ENCODE peak calls at places on chromosomes 4 and X, in eight cellular contexts. G is hepatocyte, R is Panc1, U is GM10248, S is tibial nerve, N is IMR-90, C is progenitor cell of endocrine pancreas, V is dorsolateral prefrontal cortex. K is an unnamed sample.

GRCh38 chrX:50497067-50497466 is 26.4 kb upstream of the DGKK start:
- DNase-seq in G (no peak), R (no peak), U (no peak), S (no peak), N (no peak), C (no peak), V (no peak), K (no peak)

GRCh38 chr4:11505225-11505971 is 76.7 kb upstream of the HS3ST1 start:
- DNase-seq in G (peak; percentile 68), R (peak; percentile 59), U (no peak), S (no peak), N (no peak), C (no peak), V (no peak), K (no peak)

GRCh38 chrX:136847874-136848273 is 32.7 kb downstream of the RBMX start:
- DNase-seq in G (no peak), R (no peak), U (no peak), S (no peak), N (peak; percentile 73), C (no peak), V (no peak), K (no peak)

GRCh38 chrX:129721870-129722269 is 16.9 kb upstream of the XPNPEP2 start:
- DNase-seq in G (no peak), R (no peak), U (no peak), S (no peak), N (no peak), C (no peak), V (no peak), K (no peak)

GRCh38 chr4:152351080-152351479 is 184.8 kb downstream of the FBXW7 start:
- DNase-seq in G (no peak), R (no peak), U (no peak), S (no peak), N (no peak), C (no peak), V (no peak), K (no peak)

GRCh38 chr4:17010426-17011087 is 112.1 kb upstream of the LDB2 start:
- DNase-seq in G (no peak), R (no peak), U (no peak), S (no peak), N (no peak), C (no peak), V (no peak), K (no peak)

GRCh38 chr4:3674479-3674851 is 91.7 kb upstream of the ADRA2C start:
- DNase-seq in G (no peak), R (no peak), U (no peak), S (no peak), N (no peak), C (no peak), V (peak; percentile 22), K (no peak)

GRCh38 chr4:160351018-160351417 is 1248.1 kb downstream of the RAPGEF2 start:
- DNase-seq in G (no peak), R (no peak), U (no peak), S (no peak), N (no peak), C (no peak), V (no peak), K (no peak)

GRCh38 chrX:97200454-97200853 is 316.7 kb downstream of the RPA4 start:
- DNase-seq in G (peak; percentile 3), R (no peak), U (no peak), S (no peak), N (no peak), C (no peak), V (no peak), K (no peak)

GRCh38 chr4:185122681-185123345 is 20.3 kb upstream of the SLC25A4 start:
- DNase-seq in G (no peak), R (no peak), U (no peak), S (no peak), N (no peak), C (no peak), V (no peak), K (no peak)

GRCh38 chr4:80963051-80963450 is 67.5 kb upstream of the BMP3 start:
- DNase-seq in G (no peak), R (no peak), U (no peak), S (no peak), N (peak; percentile 29), C (no peak), V (no peak), K (no peak)

GRCh38 chr4:79049840-79050520 is 110.7 kb upstream of the PAQR3 start:
- DNase-seq in G (no peak), R (no peak), U (no peak), S (no peak), N (no peak), C (no peak), V (no peak), K (no peak)

GRCh38 chr4:88333741-88334405 is 44.8 kb upstream of the HERC6 start:
- DNase-seq in G (no peak), R (no peak), U (no peak), S (no peak), N (peak; percentile 15), C (no peak), V (no peak), K (no peak)

GRCh38 chr4:182913036-182913435 is 4.2 kb downstream of the DCTD start:
- DNase-seq in G (no peak), R (no peak), U (no peak), S (no peak), N (no peak), C (no peak), V (no peak), K (no peak)

GRCh38 chrX:116961872-116962582 is 499.3 kb upstream of the CT83 start:
- DNase-seq in G (peak; percentile 7), R (no peak), U (no peak), S (no peak), N (no peak), C (no peak), V (no peak), K (no peak)
- TF ChIP-seq CTCF in G (peak; percentile 45), R (peak; percentile 12), U (no peak), S (no peak), N (no peak), C (peak; percentile 49), V (no peak), K (no peak)

GRCh38 chr4:28443371-28443770 is 1582.7 kb downstream of the STIM2 start:
- DNase-seq in G (no peak), R (no peak), U (no peak), S (no peak), N (no peak), C (no peak), V (no peak), K (no peak)

GRCh38 chr4:28449080-28449479 is 1588.4 kb downstream of the STIM2 start:
- DNase-seq in G (no peak), R (no peak), U (no peak), S (no peak), N (no peak), C (no peak), V (no peak), K (no peak)

GRCh38 chr4:28444886-28445496 is 1584.3 kb downstream of the STIM2 start:
- DNase-seq in G (no peak), R (no peak), U (no peak), S (no peak), N (peak; percentile 56), C (no peak), V (no peak), K (no peak)

DNA sequence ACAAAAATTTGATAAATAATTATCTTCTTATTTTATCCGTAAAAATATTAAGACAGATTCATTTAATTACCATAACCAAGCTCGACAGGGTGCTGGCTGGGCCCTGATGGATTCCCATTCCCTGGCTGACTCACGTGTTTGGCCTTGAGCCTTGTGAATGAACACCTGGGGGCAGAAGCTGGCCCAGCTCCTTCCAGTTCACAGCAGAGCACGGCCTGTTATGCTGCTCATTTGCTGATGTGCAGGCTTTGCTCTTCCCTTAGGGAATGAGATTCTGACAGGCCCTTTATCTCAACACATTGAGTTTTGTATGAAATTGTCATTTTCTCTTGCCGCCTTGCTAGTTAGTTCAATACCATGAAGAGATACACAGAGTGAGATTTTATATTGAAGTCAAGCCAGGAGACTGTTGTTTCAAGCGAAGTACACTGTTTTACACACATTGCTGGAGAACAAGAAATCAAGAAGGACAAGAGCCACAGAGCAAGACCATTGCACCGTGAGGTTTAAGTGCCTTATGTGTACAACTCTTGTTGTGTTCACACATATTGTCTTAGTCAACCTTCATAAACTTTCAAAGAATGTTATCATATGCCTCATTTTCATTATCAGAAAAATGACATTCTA is 1583.3 kb downstream of the STIM2 start:
- DNase-seq in G (peak; percentile 23), R (no peak), U (no peak), S (no peak), N (peak; percentile 15), C (no peak), V (no peak), K (no peak)
- TF ChIP-seq CTCF in G (no peak), R (no peak), U (no peak), S (no peak), N (no peak), C (no peak), V (no peak), K (no peak)

DNA sequence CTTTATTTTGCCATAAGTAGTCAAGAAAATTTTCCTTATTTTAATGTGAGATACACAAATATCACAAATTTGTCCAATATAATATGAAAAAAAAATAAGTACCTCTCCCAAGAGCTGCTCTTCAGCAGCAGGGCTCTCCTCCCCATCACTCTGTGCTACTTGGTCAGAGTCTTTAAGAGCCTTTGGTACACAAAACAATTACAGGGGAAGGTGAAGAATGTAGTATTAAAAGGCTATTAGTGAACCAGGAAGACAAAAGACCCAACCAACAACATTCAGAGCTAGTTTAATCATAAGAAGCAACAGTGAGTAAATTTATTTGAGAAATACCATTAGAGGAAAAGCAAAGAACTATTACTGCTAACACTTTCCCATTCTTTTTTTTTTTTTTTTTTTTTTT is 29.4 kb downstream of the SEC31A start:
- DNase-seq in G (no peak), R (no peak), U (no peak), S (no peak), N (no peak), C (no peak), V (no peak), K (no peak)
- TF ChIP-seq CTCF in G (no peak), R (no peak), U (no peak), S (no peak), N (no peak), C (no peak), V (no peak), K (no peak)

GRCh38 chrX:41868392-41868977 is 54.9 kb downstream of the CASK start:
- DNase-seq in G (no peak), R (no peak), U (no peak), S (no peak), N (no peak), C (no peak), V (no peak), K (no peak)

GRCh38 chrX:41862562-41863184 is 60.7 kb downstream of the CASK start:
- DNase-seq in G (peak; percentile 5), R (no peak), U (no peak), S (no peak), N (no peak), C (no peak), V (no peak), K (no peak)

GRCh38 chrX:41857670-41858069 is 65.7 kb downstream of the CASK start:
- DNase-seq in G (no peak), R (no peak), U (no peak), S (no peak), N (no peak), C (no peak), V (no peak), K (no peak)

GRCh38 chrX:41858161-41858775 is 65.1 kb downstream of the CASK start:
- DNase-seq in G (no peak), R (no peak), U (no peak), S (no peak), N (no peak), C (no peak), V (no peak), K (no peak)

GRCh38 chrX:41863343-41864203 is 59.8 kb downstream of the CASK start:
- DNase-seq in G (no peak), R (no peak), U (no peak), S (no peak), N (no peak), C (no peak), V (no peak), K (no peak)
- TF ChIP-seq CTCF in G (no peak), R (peak; percentile 14), U (no peak), S (no peak), N (no peak), C (no peak), V (no peak), K (no peak)

K was measured in GM13976.